ENCODE peak calls at places on chromosomes 7 and 10, in six cellular contexts. One of them, this sample, is unnamed.

GRCh38 chr10:95289003-95289920 is 1.5 kb downstream of the PDLIM1 start:
- DNase-seq in left ventricle myocardium inferior: no peak
- DNase-seq in testis: no peak
- DNase-seq in astrocyte of the spinal cord: no peak
- DNase-seq in PC-3: peak
- DNase-seq in astrocyte: no peak
- DNase-seq in this sample: peak

GRCh38 chr10:46992794-46993552 is 81.7 kb downstream of the PTPN20 start:
- DNase-seq in left ventricle myocardium inferior: peak
- DNase-seq in testis: peak
- DNase-seq in astrocyte of the spinal cord: peak
- DNase-seq in PC-3: peak
- DNase-seq in astrocyte: peak
- DNase-seq in this sample: peak

GRCh38 chr7:74312418-74313021 is 23.3 kb downstream of the CLIP2 start:
- DNase-seq in left ventricle myocardium inferior: no peak
- DNase-seq in testis: no peak
- DNase-seq in astrocyte of the spinal cord: no peak
- DNase-seq in PC-3: peak
- DNase-seq in astrocyte: no peak
- DNase-seq in this sample: no peak

GRCh38 chr10:52682766-52683165 is 89.8 kb downstream of the MBL2 start:
- DNase-seq in left ventricle myocardium inferior: no peak
- DNase-seq in testis: no peak
- DNase-seq in astrocyte of the spinal cord: no peak
- DNase-seq in PC-3: peak
- DNase-seq in astrocyte: no peak
- DNase-seq in this sample: no peak

GRCh38 chr7:27434729-27435400 is 192.3 kb downstream of the EVX1 start:
- DNase-seq in left ventricle myocardium inferior: no peak
- DNase-seq in testis: no peak
- DNase-seq in astrocyte of the spinal cord: peak
- DNase-seq in PC-3: peak
- DNase-seq in astrocyte: no peak
- DNase-seq in this sample: no peak

GRCh38 chr10:48247680-48248079 is 26.8 kb downstream of the FRMPD2 start:
- DNase-seq in left ventricle myocardium inferior: no peak
- DNase-seq in testis: no peak
- DNase-seq in astrocyte of the spinal cord: no peak
- DNase-seq in PC-3: no peak
- DNase-seq in astrocyte: peak
- DNase-seq in this sample: no peak

GRCh38 chr10:66925896-66926719 is at the start of gene LRRTM3:
- DNase-seq in left ventricle myocardium inferior: peak
- DNase-seq in testis: peak
- DNase-seq in astrocyte of the spinal cord: peak
- DNase-seq in PC-3: peak
- DNase-seq in astrocyte: peak
- DNase-seq in this sample: peak

GRCh38 chr10:93235686-93236085 is 162.0 kb downstream of the CYP26A1 start:
- DNase-seq in left ventricle myocardium inferior: no peak
- DNase-seq in testis: no peak
- DNase-seq in astrocyte of the spinal cord: no peak
- DNase-seq in PC-3: no peak
- DNase-seq in astrocyte: peak
- DNase-seq in this sample: peak

GRCh38 chr7:151687523-151688235 is 168.0 kb upstream of the RHEB start:
- DNase-seq in left ventricle myocardium inferior: peak
- DNase-seq in testis: no peak
- DNase-seq in astrocyte of the spinal cord: peak
- DNase-seq in PC-3: peak
- DNase-seq in astrocyte: peak
- DNase-seq in this sample: peak

GRCh38 chr10:75803816-75804576 is 372.6 kb downstream of the LRMDA start:
- DNase-seq in left ventricle myocardium inferior: no peak
- DNase-seq in testis: no peak
- DNase-seq in astrocyte of the spinal cord: no peak
- DNase-seq in PC-3: no peak
- DNase-seq in astrocyte: no peak
- DNase-seq in this sample: no peak

GRCh38 chr10:28120043-28120749 is 121.3 kb upstream of the ODAD2 start:
- DNase-seq in left ventricle myocardium inferior: no peak
- DNase-seq in testis: no peak
- DNase-seq in astrocyte of the spinal cord: peak
- DNase-seq in PC-3: peak
- DNase-seq in astrocyte: no peak
- DNase-seq in this sample: peak

GRCh38 chr7:13262929-13263530 is 575.6 kb downstream of the ARL4A start:
- DNase-seq in left ventricle myocardium inferior: no peak
- DNase-seq in testis: no peak
- DNase-seq in astrocyte of the spinal cord: peak
- DNase-seq in PC-3: peak
- DNase-seq in astrocyte: peak
- DNase-seq in this sample: peak

GRCh38 chr7:28481131-28481926 is 69.0 kb downstream of the CREB5 start:
- DNase-seq in left ventricle myocardium inferior: no peak
- DNase-seq in testis: no peak
- DNase-seq in astrocyte of the spinal cord: peak
- DNase-seq in PC-3: no peak
- DNase-seq in astrocyte: peak
- DNase-seq in this sample: peak

GRCh38 chr7:16428672-16429071 is 7.3 kb upstream of the CRPPA start:
- DNase-seq in left ventricle myocardium inferior: no peak
- DNase-seq in testis: no peak
- DNase-seq in astrocyte of the spinal cord: peak
- DNase-seq in PC-3: peak
- DNase-seq in astrocyte: peak
- DNase-seq in this sample: peak

GRCh38 chr7:64877714-64878610 is 25.1 kb upstream of the ZNF273 start:
- DNase-seq in left ventricle myocardium inferior: no peak
- DNase-seq in testis: no peak
- DNase-seq in astrocyte of the spinal cord: no peak
- DNase-seq in PC-3: no peak
- DNase-seq in astrocyte: no peak
- DNase-seq in this sample: no peak

GRCh38 chr7:101636822-101637623 is 7.9 kb upstream of the MYL10 start:
- DNase-seq in left ventricle myocardium inferior: no peak
- DNase-seq in testis: no peak
- DNase-seq in astrocyte of the spinal cord: no peak
- DNase-seq in PC-3: no peak
- DNase-seq in astrocyte: no peak
- DNase-seq in this sample: no peak

GRCh38 chr7:43534110-43534509 is 48.8 kb upstream of the STK17A start:
- DNase-seq in left ventricle myocardium inferior: no peak
- DNase-seq in testis: no peak
- DNase-seq in astrocyte of the spinal cord: peak
- DNase-seq in PC-3: no peak
- DNase-seq in astrocyte: peak
- DNase-seq in this sample: peak

GRCh38 chr10:50610364-50610763 is 13.4 kb downstream of the SGMS1 start:
- DNase-seq in left ventricle myocardium inferior: peak
- DNase-seq in testis: peak
- DNase-seq in astrocyte of the spinal cord: no peak
- DNase-seq in PC-3: no peak
- DNase-seq in astrocyte: no peak
- DNase-seq in this sample: no peak

GRCh38 chr7:28409716-28410627 is 2.3 kb upstream of the CREB5 start:
- DNase-seq in left ventricle myocardium inferior: peak
- DNase-seq in testis: peak
- DNase-seq in astrocyte of the spinal cord: peak
- DNase-seq in PC-3: peak
- DNase-seq in astrocyte: peak
- DNase-seq in this sample: peak

GRCh38 chr10:101563497-101564040 is 24.5 kb downstream of the POLL start:
- DNase-seq in left ventricle myocardium inferior: no peak
- DNase-seq in testis: peak
- DNase-seq in astrocyte of the spinal cord: no peak
- DNase-seq in PC-3: no peak
- DNase-seq in astrocyte: no peak
- DNase-seq in this sample: no peak

GRCh38 chr7:49294611-49295010 is 370.3 kb downstream of the CDC14C start:
- DNase-seq in left ventricle myocardium inferior: no peak
- DNase-seq in testis: no peak
- DNase-seq in astrocyte of the spinal cord: peak
- DNase-seq in PC-3: peak
- DNase-seq in astrocyte: peak
- DNase-seq in this sample: peak

GRCh38 chr7:137987563-137987962 is 14.3 kb downstream of the CREB3L2 start:
- DNase-seq in left ventricle myocardium inferior: no peak
- DNase-seq in testis: no peak
- DNase-seq in astrocyte of the spinal cord: no peak
- DNase-seq in PC-3: no peak
- DNase-seq in astrocyte: no peak
- DNase-seq in this sample: no peak

GRCh38 chr7:137985897-137986251 is 16.0 kb downstream of the CREB3L2 start:
- DNase-seq in left ventricle myocardium inferior: no peak
- DNase-seq in testis: no peak
- DNase-seq in astrocyte of the spinal cord: no peak
- DNase-seq in PC-3: no peak
- DNase-seq in astrocyte: no peak
- DNase-seq in this sample: no peak

GRCh38 chr7:137987968-137988367 is 13.9 kb downstream of the CREB3L2 start:
- DNase-seq in left ventricle myocardium inferior: no peak
- DNase-seq in testis: no peak
- DNase-seq in astrocyte of the spinal cord: no peak
- DNase-seq in PC-3: no peak
- DNase-seq in astrocyte: no peak
- DNase-seq in this sample: no peak

GRCh38 chr7:137986252-137987010 is 15.5 kb downstream of the CREB3L2 start:
- DNase-seq in left ventricle myocardium inferior: no peak
- DNase-seq in testis: peak
- DNase-seq in astrocyte of the spinal cord: no peak
- DNase-seq in PC-3: no peak
- DNase-seq in astrocyte: peak
- DNase-seq in this sample: peak

GRCh38 chr7:137987011-137987334 is 14.9 kb downstream of the CREB3L2 start:
- DNase-seq in left ventricle myocardium inferior: no peak
- DNase-seq in testis: no peak
- DNase-seq in astrocyte of the spinal cord: no peak
- DNase-seq in PC-3: no peak
- DNase-seq in astrocyte: no peak
- DNase-seq in this sample: peak
- H3K4me3 ChIP-seq in left ventricle myocardium inferior: no peak
- H3K4me3 ChIP-seq in testis: no peak
- H3K4me3 ChIP-seq in astrocyte of the spinal cord: no peak
- H3K4me3 ChIP-seq in PC-3: no peak
- H3K4me3 ChIP-seq in astrocyte: no peak
- H3K4me3 ChIP-seq in this sample: peak

GRCh38 chr7:9502269-9502668 is 1068.9 kb downstream of the NXPH1 start:
- DNase-seq in left ventricle myocardium inferior: no peak
- DNase-seq in testis: no peak
- DNase-seq in astrocyte of the spinal cord: no peak
- DNase-seq in PC-3: no peak
- DNase-seq in astrocyte: no peak
- DNase-seq in this sample: no peak

GRCh38 chr7:9507281-9507680 is 1073.9 kb downstream of the NXPH1 start:
- DNase-seq in left ventricle myocardium inferior: no peak
- DNase-seq in testis: peak
- DNase-seq in astrocyte of the spinal cord: peak
- DNase-seq in PC-3: no peak
- DNase-seq in astrocyte: peak
- DNase-seq in this sample: no peak

DNA sequence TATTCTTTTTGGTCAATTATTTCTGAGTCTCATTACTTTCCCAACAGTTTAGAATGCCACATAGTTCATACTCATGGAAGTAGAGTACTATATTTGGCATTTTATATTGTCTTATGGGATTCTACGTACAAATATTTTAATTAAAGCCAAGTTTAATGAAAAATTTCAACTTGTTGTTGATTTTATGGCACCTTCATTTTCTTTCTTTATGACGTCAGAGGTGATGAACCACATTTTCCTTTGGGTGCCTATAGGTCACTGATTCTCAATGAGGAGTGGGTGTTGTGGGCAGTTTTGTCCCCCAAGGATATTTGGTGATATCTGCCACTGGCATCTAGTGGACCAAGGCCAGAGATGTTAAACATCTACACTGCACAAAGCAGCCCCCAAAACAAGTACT is 1071.3 kb downstream of the NXPH1 start:
- DNase-seq in left ventricle myocardium inferior: no peak
- DNase-seq in testis: no peak
- DNase-seq in astrocyte of the spinal cord: no peak
- DNase-seq in PC-3: no peak
- DNase-seq in astrocyte: no peak
- DNase-seq in this sample: no peak
- TF ChIP-seq CTCF in left ventricle myocardium inferior: no peak
- TF ChIP-seq CTCF in testis: no peak
- TF ChIP-seq CTCF in astrocyte of the spinal cord: no peak
- TF ChIP-seq CTCF in PC-3: no peak
- TF ChIP-seq CTCF in astrocyte: no peak
- TF ChIP-seq CTCF in this sample: no peak

DNA sequence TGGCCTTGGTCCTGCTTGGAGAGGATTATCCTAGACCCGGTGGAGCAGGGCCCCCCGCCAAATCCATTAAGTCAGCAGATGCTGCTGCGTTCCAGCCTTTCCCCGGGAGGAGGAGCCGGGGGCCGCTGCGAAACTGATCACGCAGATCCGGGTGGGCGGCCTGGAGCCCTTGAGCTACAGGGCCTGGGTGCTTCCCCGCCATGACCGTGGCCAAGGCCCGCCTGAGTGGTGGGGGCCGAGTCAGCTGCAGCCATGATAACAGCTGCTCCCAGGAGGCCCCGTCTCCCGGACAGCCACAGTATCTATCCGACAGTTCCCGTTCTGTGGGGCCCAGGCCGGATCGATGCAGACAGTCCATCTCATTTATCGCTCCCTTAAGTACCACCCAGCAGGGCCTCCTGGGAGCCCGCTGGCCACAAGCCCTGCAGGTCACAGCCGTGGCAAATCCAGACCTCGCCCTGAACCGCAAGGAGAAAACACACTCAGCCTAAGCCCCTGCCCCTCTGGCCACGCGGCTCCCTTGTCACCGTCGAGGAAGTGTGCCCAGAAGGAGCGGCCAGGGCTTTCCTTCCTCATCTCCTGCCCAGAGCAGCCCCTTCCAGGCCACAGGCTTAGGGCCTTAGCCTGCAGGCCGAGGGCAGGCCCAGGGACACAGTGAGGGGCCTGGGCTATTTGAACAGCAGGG is 34.4 kb upstream of the SLC29A4 start:
- DNase-seq in left ventricle myocardium inferior: peak
- DNase-seq in testis: peak
- DNase-seq in astrocyte of the spinal cord: peak
- DNase-seq in PC-3: no peak
- DNase-seq in astrocyte: peak
- DNase-seq in this sample: no peak
- H3K4me3 ChIP-seq in left ventricle myocardium inferior: no peak
- H3K4me3 ChIP-seq in testis: no peak
- H3K4me3 ChIP-seq in astrocyte of the spinal cord: no peak
- H3K4me3 ChIP-seq in PC-3: no peak
- H3K4me3 ChIP-seq in astrocyte: no peak
- H3K4me3 ChIP-seq in this sample: no peak

DNA sequence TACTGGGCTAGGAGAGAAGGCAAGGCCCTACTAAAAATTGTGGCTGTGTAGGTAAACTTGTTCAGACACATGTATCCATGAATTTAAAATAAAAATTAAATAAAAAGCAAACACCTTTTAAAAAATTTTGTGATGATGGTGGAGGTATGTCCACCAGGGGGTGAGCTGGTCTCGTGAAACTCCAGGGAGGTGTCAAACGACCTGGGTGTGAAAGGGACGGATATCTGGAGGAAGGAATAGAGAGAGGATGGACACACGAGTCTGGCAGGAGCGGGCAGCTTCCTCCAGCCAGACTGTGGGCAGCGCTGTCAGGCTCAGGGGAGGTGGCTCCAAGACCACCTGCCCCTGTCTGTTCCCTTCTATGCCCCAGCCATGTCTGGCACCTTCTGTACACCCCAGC is 34.8 kb upstream of the DMBT1 start:
- DNase-seq in left ventricle myocardium inferior: no peak
- DNase-seq in testis: no peak
- DNase-seq in astrocyte of the spinal cord: no peak
- DNase-seq in PC-3: peak
- DNase-seq in astrocyte: no peak
- DNase-seq in this sample: no peak
- TF ChIP-seq CTCF in left ventricle myocardium inferior: peak
- TF ChIP-seq CTCF in testis: no peak
- TF ChIP-seq CTCF in astrocyte of the spinal cord: peak
- TF ChIP-seq CTCF in PC-3: peak
- TF ChIP-seq CTCF in astrocyte: no peak
- TF ChIP-seq CTCF in this sample: no peak

This sample was measured in AG10803.